ENCODE peak calls at places on chromosomes 3 and 15, in eight cellular contexts. A is GM19239; B is A549; O is AML-193; K is activated CD4-positive, alpha-beta T cell treated with anti-CD3 and anti-CD28 coated beads, Interleukin-2, amount 10 ng/mL, durations not matched to agents 7 days and 5 days; P is bronchial epithelial cell; V is LoVo; U is NCI-H345. E is an unnamed sample.

GRCh38 chr15:30921781-30922371 is 18.2 kb downstream of the FAN1 start:
- DNase-seq in A (no peak), B (no peak), O (no peak), K (no peak), P (no peak), V (no peak), U (no peak), E (no peak)

GRCh38 chr3:172182797-172183196 is 143.4 kb downstream of the FNDC3B start:
- DNase-seq in A (no peak), B (no peak), O (no peak), K (no peak), P (peak; percentile 22), V (no peak), U (no peak), E (no peak)

GRCh38 chr3:9503283-9503682 is 50.3 kb downstream of the LHFPL4 start:
- DNase-seq in A (peak; percentile 64), B (peak; percentile 83), O (peak; percentile 61), K (peak; percentile 78), P (peak; percentile 65), V (peak; percentile 49), U (peak; percentile 54), E (peak; percentile 95)

GRCh38 chr3:137172703-137173102 is 214.9 kb downstream of the IL20RB start:
- DNase-seq in A (no peak), B (no peak), O (no peak), K (no peak), P (no peak), V (no peak), U (no peak), E (no peak)

GRCh38 chr15:23599053-23599452 is 33.6 kb downstream of the MKRN3 start:
- DNase-seq in A (no peak), B (no peak), O (no peak), K (no peak), P (no peak), V (no peak), U (no peak), E (no peak)

GRCh38 chr3:42663581-42664442 is 10.3 kb downstream of the ZBTB47 start:
- DNase-seq in A (no peak), B (no peak), O (no peak), K (no peak), P (no peak), V (no peak), U (no peak), E (no peak)

GRCh38 chr3:11643212-11644087 is at the start of gene VGLL4:
- DNase-seq in A (peak; percentile 36), B (peak; percentile 79), O (peak; percentile 87), K (peak; percentile 71), P (peak; percentile 73), V (peak; percentile 83), U (no peak), E (peak; percentile 87)

GRCh38 chr3:123376451-123377172 is 72.3 kb downstream of the ADCY5 start:
- DNase-seq in A (no peak), B (no peak), O (no peak), K (no peak), P (no peak), V (no peak), U (no peak), E (no peak)

GRCh38 chr15:82095803-82096202 is 50.0 kb upstream of the MEX3B start:
- DNase-seq in A (no peak), B (no peak), O (no peak), K (no peak), P (no peak), V (no peak), U (no peak), E (no peak)

GRCh38 chr3:38283810-38284775 is 2.0 kb downstream of the SLC22A14 start:
- DNase-seq in A (no peak), B (no peak), O (no peak), K (no peak), P (no peak), V (no peak), U (no peak), E (no peak)

GRCh38 chr3:30646181-30646876 is 39.9 kb downstream of the TGFBR2 start:
- DNase-seq in A (no peak), B (no peak), O (peak; percentile 100), K (no peak), P (no peak), V (no peak), U (no peak), E (no peak)

GRCh38 chr15:45715528-45715927 is 80.7 kb downstream of the SQOR start:
- DNase-seq in A (no peak), B (no peak), O (peak; percentile 27), K (no peak), P (peak; percentile 20), V (peak; percentile 16), U (no peak), E (no peak)

GRCh38 chr15:99566157-99566900 is 545 bp downstream of the MEF2A start:
- DNase-seq in A (no peak), B (no peak), O (no peak), K (peak; percentile 25), P (no peak), V (no peak), U (no peak), E (peak; percentile 23)

GRCh38 chr15:56468271-56468912 is 3.5 kb upstream of the MNS1 start:
- DNase-seq in A (no peak), B (no peak), O (peak; percentile 81), K (peak; percentile 46), P (no peak), V (peak; percentile 26), U (no peak), E (no peak)

GRCh38 chr3:24341668-24342067 is 153.0 kb downstream of the THRB start:
- DNase-seq in A (no peak), B (no peak), O (no peak), K (no peak), P (no peak), V (no peak), U (no peak), E (no peak)

GRCh38 chr3:129314757-129315385 is 36.2 kb downstream of the HMCES start:
- DNase-seq in A (peak; percentile 64), B (peak; percentile 73), O (peak; percentile 86), K (peak; percentile 71), P (peak; percentile 50), V (peak; percentile 15), U (peak; percentile 81), E (peak; percentile 90)

GRCh38 chr3:14231998-14232501 is 53.4 kb downstream of the LSM3 start:
- DNase-seq in A (no peak), B (no peak), O (no peak), K (no peak), P (no peak), V (no peak), U (no peak), E (no peak)

GRCh38 chr15:63640146-63640545 is 43.0 kb downstream of the FBXL22 start:
- DNase-seq in A (no peak), B (no peak), O (no peak), K (no peak), P (no peak), V (no peak), U (no peak), E (no peak)

GRCh38 chr15:93088200-93088980 is 621 bp downstream of the RGMA start:
- DNase-seq in A (no peak), B (peak; percentile 55), O (no peak), K (peak; percentile 13), P (no peak), V (no peak), U (peak; percentile 31), E (peak; percentile 58)

GRCh38 chr15:56537881-56538280 is 72.9 kb upstream of the MNS1 start:
- DNase-seq in A (no peak), B (no peak), O (no peak), K (peak; percentile 76), P (no peak), V (no peak), U (no peak), E (no peak)

GRCh38 chr3:49719214-49719884 is at the start of gene AMIGO3:
- DNase-seq in A (peak; percentile 97), B (peak; percentile 96), O (peak; percentile 96), K (peak; percentile 94), P (peak; percentile 82), V (no peak), U (peak; percentile 66), E (peak; percentile 98)

GRCh38 chr3:119585867-119586570 is 6.7 kb downstream of the ADPRH start:
- DNase-seq in A (no peak), B (no peak), O (no peak), K (no peak), P (no peak), V (no peak), U (no peak), E (no peak)

GRCh38 chr3:21705769-21706168 is 45.2 kb downstream of the ZNF385D start:
- DNase-seq in A (no peak), B (no peak), O (no peak), K (no peak), P (peak; percentile 90), V (no peak), U (no peak), E (no peak)

GRCh38 chr15:99433757-99434211 is 132.0 kb upstream of the MEF2A start:
- DNase-seq in A (no peak), B (no peak), O (no peak), K (no peak), P (no peak), V (no peak), U (no peak), E (no peak)

GRCh38 chr3:195438371-195438770 is 4.4 kb downstream of the ACAP2 start:
- DNase-seq in A (no peak), B (no peak), O (no peak), K (no peak), P (peak; percentile 78), V (peak; percentile 71), U (no peak), E (no peak)

GRCh38 chr3:146781606-146782005 is 176.5 kb upstream of the PLSCR5 start:
- DNase-seq in A (no peak), B (no peak), O (no peak), K (no peak), P (no peak), V (no peak), U (no peak), E (no peak)

GRCh38 chr3:83224101-83224868 is 1462.8 kb upstream of the GBE1 start:
- DNase-seq in A (no peak), B (no peak), O (no peak), K (no peak), P (no peak), V (no peak), U (no peak), E (no peak)